ENCODE peak calls at places on chromosome X, in four cellular contexts. S, V, N and K are unnamed samples.

GRCh38 chrX:65528705-65529340 is 5.8 kb downstream of the LAS1L start:
- DNase-seq in S (peak), V (peak), N (no peak), K (peak)

GRCh38 chrX:107718156-107718621 is 57.4 kb downstream of the TSC22D3 start:
- DNase-seq in S (peak), V (peak), N (no peak), K (no peak)

GRCh38 chrX:1659664-1660461 is 45.0 kb downstream of the ASMT start:
- DNase-seq in S (no peak), V (no peak), N (no peak), K (no peak)

GRCh38 chrX:104707572-104707971 is 141.6 kb downstream of the IL1RAPL2 start:
- DNase-seq in S (no peak), V (no peak), N (no peak), K (no peak)

GRCh38 chrX:105610401-105610800 is 211.9 kb upstream of the NRK start:
- DNase-seq in S (no peak), V (no peak), N (no peak), K (no peak)

GRCh38 chrX:106894392-106894909 is 8.7 kb downstream of the RIPPLY1 start:
- DNase-seq in S (peak), V (peak), N (no peak), K (peak)

GRCh38 chrX:2705461-2705860 is 14.4 kb downstream of the CD99 start:
- DNase-seq in S (no peak), V (no peak), N (no peak), K (no peak)

GRCh38 chrX:20274121-20274520 is 7.4 kb upstream of the RPS6KA3 start:
- DNase-seq in S (no peak), V (no peak), N (no peak), K (no peak)

GRCh38 chrX:153411255-153411987 is at the start of gene ZFP92:
- DNase-seq in S (peak), V (peak), N (no peak), K (peak)
- TF ChIP-seq SPI1 in S (peak), V (peak), N (peak), K (peak)

GRCh38 chrX:68940601-68941000 is 111.8 kb downstream of the EFNB1 start:
- DNase-seq in S (no peak), V (no peak), N (no peak), K (no peak)
- TF ChIP-seq SPI1 in S (no peak), V (no peak), N (no peak), K (no peak)

DNA sequence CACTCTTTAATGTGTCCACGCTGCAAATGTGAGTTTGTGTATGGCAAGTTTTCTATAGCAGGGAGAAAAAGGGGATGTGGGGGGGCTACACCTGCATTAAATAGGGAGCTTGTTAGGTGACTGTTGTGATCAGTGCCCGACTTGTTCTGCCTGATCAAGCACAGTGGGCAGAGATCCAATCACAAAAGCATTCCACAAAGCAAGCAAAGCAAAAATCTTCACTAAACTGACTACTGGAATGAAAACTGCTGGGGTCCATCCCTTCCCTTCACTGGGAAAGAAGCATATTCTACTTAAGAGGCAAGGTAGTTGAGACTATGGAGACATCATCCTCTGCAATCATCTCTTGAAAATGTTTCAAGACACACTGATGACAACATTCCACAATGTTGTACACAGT is 5.2 kb downstream of the IRS4 start:
- DNase-seq in S (no peak), V (no peak), N (no peak), K (no peak)
- TF ChIP-seq SPI1 in S (no peak), V (no peak), N (no peak), K (no peak)

GRCh38 chrX:41468647-41469323 is 21.6 kb downstream of the NYX start:
- DNase-seq in S (no peak), V (no peak), N (no peak), K (no peak)
- TF ChIP-seq SPI1 in S (no peak), V (no peak), N (no peak), K (no peak)

DNA sequence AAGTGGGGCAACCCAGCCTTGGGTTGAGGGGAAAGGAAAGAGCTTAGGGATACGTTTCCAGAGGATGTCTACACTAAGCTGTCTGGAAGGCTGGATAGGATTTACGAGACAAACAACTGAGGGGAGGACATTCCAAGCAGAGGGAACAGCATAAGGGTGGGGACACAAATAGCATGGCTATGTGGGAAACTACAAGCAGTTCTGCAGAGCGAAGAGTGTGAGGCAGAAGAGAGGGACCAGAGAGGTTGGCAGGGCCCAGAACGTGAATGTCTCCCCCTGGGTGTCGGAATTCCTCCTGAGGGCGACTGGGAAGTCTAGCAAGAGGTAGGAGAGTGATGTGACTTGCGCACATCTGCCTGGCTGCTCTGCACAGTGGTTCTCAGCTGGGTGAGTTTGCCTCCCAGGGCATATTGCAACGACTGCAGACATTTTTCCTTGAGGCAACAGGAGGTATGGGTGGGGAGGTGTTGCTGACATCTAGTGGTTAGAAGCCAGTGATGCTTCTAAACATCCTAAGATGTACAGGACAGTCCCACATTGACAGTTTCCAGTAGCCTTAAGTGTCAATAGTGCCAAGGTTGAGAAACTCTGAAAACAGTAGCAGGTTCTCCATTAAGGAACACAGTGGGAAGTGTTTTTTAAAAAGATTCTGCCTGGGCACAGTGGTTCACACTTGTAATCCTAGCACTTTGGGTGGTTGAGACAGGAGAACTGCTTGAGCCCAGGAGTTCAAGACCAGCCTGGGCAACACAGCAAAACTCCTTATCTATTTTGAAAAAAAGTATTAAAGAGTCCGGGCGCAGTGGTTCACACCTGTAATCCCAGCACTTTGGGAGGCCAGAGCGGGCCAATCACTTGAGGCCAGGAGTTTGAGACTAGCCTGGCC is 9.2 kb downstream of the NDUFA1 start:
- DNase-seq in S (peak), V (peak), N (peak), K (no peak)
- TF ChIP-seq SPI1 in S (no peak), V (no peak), N (no peak), K (no peak)

GRCh38 chrX:134482371-134482770 is 22.4 kb downstream of the HPRT1 start:
- DNase-seq in S (peak), V (no peak), N (no peak), K (no peak)
- TF ChIP-seq SPI1 in S (no peak), V (no peak), N (no peak), K (no peak)

GRCh38 chrX:12955882-12956703 is 18.8 kb upstream of the TMSB4X start:
- DNase-seq in S (peak), V (peak), N (peak), K (no peak)

GRCh38 chrX:12958059-12958458 is 16.9 kb upstream of the TMSB4X start:
- DNase-seq in S (no peak), V (peak), N (peak), K (no peak)

GRCh38 chrX:12958461-12958860 is 16.4 kb upstream of the TMSB4X start:
- DNase-seq in S (no peak), V (no peak), N (no peak), K (no peak)

GRCh38 chrX:12954981-12955380 is 19.9 kb upstream of the TMSB4X start:
- DNase-seq in S (peak), V (no peak), N (no peak), K (no peak)

GRCh38 chrX:12956704-12957541 is 18.0 kb upstream of the TMSB4X start:
- DNase-seq in S (peak), V (peak), N (peak), K (no peak)
- TF ChIP-seq SPI1 in S (peak), V (peak), N (peak), K (peak)

GRCh38 chrX:71118032-71118984 is at the start of gene MED12:
- DNase-seq in S (peak), V (peak), N (peak), K (peak)

GRCh38 chrX:71117358-71117757 is 1.0 kb upstream of the MED12 start:
- DNase-seq in S (no peak), V (no peak), N (no peak), K (no peak)

GRCh38 chrX:71118985-71119535 is 664 bp downstream of the MED12 start:
- DNase-seq in S (no peak), V (no peak), N (no peak), K (no peak)
- TF ChIP-seq SPI1 in S (no peak), V (no peak), N (no peak), K (no peak)

DNA sequence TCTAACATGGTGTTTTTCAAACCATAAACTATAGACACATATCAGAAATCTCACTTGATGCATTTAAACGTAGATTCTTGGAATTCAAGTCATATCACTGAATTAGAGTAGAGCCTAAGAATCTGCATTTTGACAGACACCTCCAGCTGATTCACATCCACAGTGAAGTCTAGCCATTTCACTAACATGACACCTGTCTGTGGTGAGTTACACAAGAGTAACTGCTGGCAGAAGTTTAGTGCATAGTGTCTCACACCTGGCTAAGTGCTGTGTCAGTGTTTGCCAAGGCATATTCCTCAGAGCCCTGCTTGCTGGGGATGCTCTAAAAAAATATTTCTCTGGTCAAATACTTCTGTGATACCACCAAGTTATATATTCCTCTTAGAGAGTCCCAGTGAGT is 237.5 kb upstream of the DIAPH2 start:
- DNase-seq in S (peak), V (no peak), N (no peak), K (no peak)
- TF ChIP-seq SPI1 in S (no peak), V (no peak), N (no peak), K (no peak)